ENCODE peak calls at places on chromosome 15, in six cellular contexts. C, N, H, W, U and D are unnamed samples.

GRCh38 chr15:25717861-25718504 is 145.1 kb downstream of the ATP10A start:
- DNase-seq in W (no peak), H (no peak), U (no peak), C (no peak), N (no peak), D (no peak)

GRCh38 chr15:63157891-63158431 is 684 bp upstream of the RPS27L start:
- DNase-seq in U (peak), C (peak), W (peak), N (no peak), H (peak), D (peak)

GRCh38 chr15:52806284-52806655 is 16.1 kb upstream of the ONECUT1 start:
- DNase-seq in C (no peak), W (no peak), H (no peak), N (no peak), U (no peak), D (no peak)

GRCh38 chr15:83732770-83733169 is 78.8 kb downstream of the ADAMTSL3 start:
- DNase-seq in U (no peak), N (no peak), H (no peak), W (no peak), C (no peak), D (no peak)

GRCh38 chr15:62150445-62150844 is 14.6 kb downstream of the C2CD4B start:
- DNase-seq in N (no peak), W (no peak), C (no peak), H (no peak), U (no peak), D (no peak)

GRCh38 chr15:63473999-63474809 is 30.2 kb upstream of the USP3 start:
- DNase-seq in H (peak), C (no peak), N (no peak), W (peak), U (peak), D (no peak)

GRCh38 chr15:92429378-92430066 is 35.8 kb downstream of the ST8SIA2 start:
- DNase-seq in W (no peak), C (peak), N (no peak), U (peak), H (no peak), D (peak)

GRCh38 chr15:27977656-27978055 is 121.5 kb downstream of the OCA2 start:
- DNase-seq in H (no peak), U (no peak), W (no peak), C (no peak), N (no peak), D (no peak)

GRCh38 chr15:63277893-63278505 is 594 bp downstream of the APH1B start:
- DNase-seq in H (no peak), N (no peak), U (peak), C (peak), W (no peak), D (no peak)

GRCh38 chr15:51782357-51782896 is 31.0 kb downstream of the TMOD2 start:
- DNase-seq in W (peak), N (no peak), U (no peak), C (no peak), H (no peak), D (peak)

GRCh38 chr15:56058986-56059385 is 65.6 kb upstream of the NEDD4 start:
- DNase-seq in C (no peak), W (peak), N (no peak), U (no peak), H (no peak), D (no peak)